ENCODE peak calls at places on chromosomes 5 and 9, in eight cellular contexts. I, V, Q, K, Z, F, J and D are unnamed samples.

GRCh38 chr9:127941062-127941925 is 3.6 kb upstream of the DPM2 start:
- DNase-seq in I (no peak), V (no peak), Q (no peak), K (peak; percentile 85), Z (no peak), F (no peak), J (no peak), D (no peak)

GRCh38 chr5:154284433-154284832 is 93.9 kb downstream of the GALNT10 start:
- DNase-seq in I (no peak), V (no peak), Q (no peak), K (no peak), Z (no peak), F (no peak), J (no peak), D (no peak)

GRCh38 chr9:129619787-129620668 is 873 bp downstream of the C9orf50 start:
- DNase-seq in I (no peak), V (no peak), Q (peak; percentile 57), K (peak; percentile 34), Z (no peak), F (no peak), J (peak; percentile 71), D (no peak)

GRCh38 chr5:145660897-145661650 is 174.1 kb downstream of the PRELID2 start:
- DNase-seq in I (no peak), V (no peak), Q (no peak), K (no peak), Z (no peak), F (no peak), J (peak; percentile 66), D (no peak)

GRCh38 chr5:41763096-41763495 is 107.1 kb downstream of the OXCT1 start:
- DNase-seq in I (no peak), V (no peak), Q (no peak), K (no peak), Z (no peak), F (no peak), J (peak; percentile 78), D (no peak)

GRCh38 chr9:132631685-132632084 is 38.1 kb downstream of the DDX31 start:
- DNase-seq in I (no peak), V (no peak), Q (no peak), K (no peak), Z (no peak), F (no peak), J (no peak), D (no peak)

GRCh38 chr5:73122875-73123810 is 2.8 kb downstream of the TMEM171 start:
- DNase-seq in I (no peak), V (no peak), Q (peak; percentile 59), K (no peak), Z (no peak), F (no peak), J (peak; percentile 99), D (no peak)

GRCh38 chr5:73088026-73088425 is 32.3 kb upstream of the TMEM171 start:
- DNase-seq in I (no peak), V (no peak), Q (no peak), K (no peak), Z (no peak), F (no peak), J (no peak), D (no peak)

GRCh38 chr5:104355350-104355749 is 792.8 kb upstream of the NUDT12 start:
- DNase-seq in I (no peak), V (no peak), Q (no peak), K (no peak), Z (no peak), F (no peak), J (no peak), D (no peak)

GRCh38 chr9:116421006-116421538 is 266.0 kb upstream of the TRIM32 start:
- DNase-seq in I (no peak), V (no peak), Q (no peak), K (no peak), Z (no peak), F (no peak), J (no peak), D (no peak)

GRCh38 chr5:78659114-78659513 is 10.5 kb upstream of the LHFPL2 start:
- DNase-seq in I (no peak), V (no peak), Q (no peak), K (no peak), Z (no peak), F (no peak), J (no peak), D (no peak)

GRCh38 chr9:129336130-129336528 is 158.1 kb upstream of the IER5L start:
- DNase-seq in I (no peak), V (no peak), Q (no peak), K (no peak), Z (no peak), F (no peak), J (peak; percentile 42), D (no peak)

GRCh38 chr9:137786511-137786920 is 91.1 kb upstream of the CACNA1B start:
- DNase-seq in I (no peak), V (peak; percentile 53), Q (no peak), K (no peak), Z (no peak), F (no peak), J (no peak), D (no peak)

GRCh38 chr9:132673355-132673754 is 3.1 kb downstream of the GTF3C4 start:
- DNase-seq in I (no peak), V (no peak), Q (peak; percentile 38), K (no peak), Z (no peak), F (no peak), J (peak; percentile 76), D (no peak)

GRCh38 chr9:123440256-123440655 is 84.3 kb downstream of the CRB2 start:
- DNase-seq in I (no peak), V (no peak), Q (peak; percentile 28), K (no peak), Z (no peak), F (no peak), J (no peak), D (no peak)

GRCh38 chr9:91208837-91209236 is 152.9 kb downstream of the AUH start:
- DNase-seq in I (no peak), V (no peak), Q (no peak), K (no peak), Z (no peak), F (no peak), J (no peak), D (no peak)

GRCh38 chr5:146731909-146732659 is 146.5 kb downstream of the PPP2R2B start:
- DNase-seq in I (no peak), V (no peak), Q (no peak), K (no peak), Z (no peak), F (no peak), J (no peak), D (no peak)

GRCh38 chr9:89755835-89756234 is 151.0 kb downstream of the GADD45G start:
- DNase-seq in I (no peak), V (no peak), Q (no peak), K (no peak), Z (no peak), F (no peak), J (peak; percentile 10), D (no peak)

GRCh38 chr9:78575791-78576190 is 278.9 kb downstream of the PSAT1 start:
- DNase-seq in I (no peak), V (no peak), Q (no peak), K (no peak), Z (no peak), F (no peak), J (no peak), D (no peak)

GRCh38 chr5:548256-548655 is 24.0 kb upstream of the SLC9A3 start:
- DNase-seq in I (no peak), V (peak; percentile 65), Q (no peak), K (no peak), Z (peak; percentile 63), F (no peak), J (no peak), D (no peak)

GRCh38 chr5:110053205-110053604 is 363.5 kb downstream of the MAN2A1 start:
- DNase-seq in I (no peak), V (no peak), Q (no peak), K (no peak), Z (no peak), F (no peak), J (peak; percentile 74), D (no peak)

GRCh38 chr5:38600334-38601045 is 44.0 kb upstream of the LIFR start:
- DNase-seq in I (no peak), V (no peak), Q (no peak), K (no peak), Z (no peak), F (no peak), J (peak; percentile 11), D (no peak)

GRCh38 chr5:10674582-10674981 is 86.5 kb downstream of the DAP start:
- DNase-seq in I (no peak), V (no peak), Q (no peak), K (no peak), Z (no peak), F (no peak), J (no peak), D (no peak)

GRCh38 chr5:32753765-32754164 is 42.6 kb downstream of the NPR3 start:
- DNase-seq in I (no peak), V (no peak), Q (no peak), K (no peak), Z (no peak), F (no peak), J (no peak), D (no peak)

GRCh38 chr9:115170674-115171073 is 52.7 kb upstream of the TNC start:
- DNase-seq in I (no peak), V (no peak), Q (peak; percentile 45), K (no peak), Z (no peak), F (no peak), J (peak; percentile 62), D (no peak)

DNA sequence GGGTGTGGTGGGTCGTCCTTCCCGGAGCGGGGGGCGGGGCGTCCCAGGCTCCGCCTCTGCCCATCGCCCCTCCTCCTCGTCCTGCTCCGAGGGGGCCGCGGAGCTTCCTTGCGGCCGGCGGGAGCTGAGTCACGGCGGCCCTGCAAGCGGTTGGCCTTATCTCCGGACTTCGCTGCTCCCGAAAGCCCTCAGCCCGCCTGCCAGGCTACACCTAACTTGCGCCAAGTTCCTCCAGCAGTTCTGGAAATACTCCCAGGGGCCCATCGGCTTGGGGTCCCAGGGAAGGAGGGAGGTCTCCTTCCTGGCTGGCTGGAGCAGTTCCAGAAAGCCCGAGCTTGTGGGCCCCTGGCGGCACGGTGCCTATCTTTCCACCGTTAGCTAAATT is 54.2 kb upstream of the CDKN2AIPNL start:
- DNase-seq in I (peak; percentile 42), V (peak; percentile 96), Q (peak; percentile 89), K (peak; percentile 89), Z (peak; percentile 89), F (peak; percentile 84), J (peak; percentile 87), D (peak; percentile 60)
- H3K27ac ChIP-seq in I (peak overlapping the region; percentile 14), V (peak overlapping the region; percentile 95), Q (peak overlapping the region; percentile 32), K (peak overlapping the region; percentile 100), Z (peak overlapping the region; percentile 96), F (peak overlapping the region; percentile 91), J (peak overlapping the region; percentile 91), D (peak overlapping the region; percentile 82)

GRCh38 chr5:173840111-173840983 is 47.8 kb upstream of the CPEB4 start:
- DNase-seq in I (no peak), V (no peak), Q (no peak), K (no peak), Z (no peak), F (no peak), J (no peak), D (no peak)
- H3K9me3 ChIP-seq in I (no peaks in the 10 kb centered on the region), V (no peaks in the 10 kb centered on the region), Q (no peaks in the 10 kb centered on the region), K (no peaks in the 10 kb centered on the region), Z (no peaks in the 10 kb centered on the region), F (no peaks in the 10 kb centered on the region), J (no peaks in the 10 kb centered on the region), D (no peaks in the 10 kb centered on the region)

GRCh38 chr5:140294753-140295152 is 8.1 kb downstream of the PFDN1 start:
- DNase-seq in I (no peak), V (no peak), Q (no peak), K (no peak), Z (no peak), F (no peak), J (no peak), D (no peak)
- H3K4me1 ChIP-seq in I (peaks cover 10% of the 10 kb centered on the region), V (no peaks in the 10 kb centered on the region), Q (no peaks in the 10 kb centered on the region), K (peaks cover 55% of the 10 kb centered on the region), Z (peaks cover 67% of the 10 kb centered on the region), F (peaks cover 10% of the 10 kb centered on the region), J (peaks cover 69% of the 10 kb centered on the region), D (peaks cover 16% of the 10 kb centered on the region)

GRCh38 chr9:121926417-121926816 is 166.7 kb downstream of the TTLL11 start:
- DNase-seq in I (no peak), V (no peak), Q (no peak), K (peak; percentile 84), Z (no peak), F (peak; percentile 40), J (no peak), D (no peak)
- H3K27ac ChIP-seq in I (no peak overlapping the region), V (no peak overlapping the region), Q (no peak overlapping the region), K (peak overlapping the region; percentile 21), Z (no peak overlapping the region), F (no peak overlapping the region), J (no peak overlapping the region), D (no peak overlapping the region)